ENCODE peak calls at places on chromosome 6, in nine cellular contexts. One of them, this sample, is unnamed.

GRCh38 chr6:100001915-100002388 is 7.9 kb upstream of the MCHR2 start:
- DNase-seq in MM.1S: peak
- DNase-seq in bronchial epithelial cell: peak
- DNase-seq in Calu3: peak
- DNase-seq in fibroblast of lung: peak
- DNase-seq in GM06990: no peak
- DNase-seq in BE2C: peak
- DNase-seq in uterus: peak
- DNase-seq in epithelial cell of esophagus: peak
- DNase-seq in this sample: peak

GRCh38 chr6:90538651-90539050 is 48.2 kb downstream of the MAP3K7 start:
- DNase-seq in uterus: no peak
- DNase-seq in GM06990: no peak
- DNase-seq in MM.1S: no peak
- DNase-seq in bronchial epithelial cell: no peak
- DNase-seq in epithelial cell of esophagus: no peak
- DNase-seq in Calu3: no peak
- DNase-seq in BE2C: no peak
- DNase-seq in fibroblast of lung: peak
- DNase-seq in this sample: no peak

GRCh38 chr6:132937466-132937906 is 123.1 kb downstream of the RPS12 start:
- DNase-seq in bronchial epithelial cell: peak
- DNase-seq in epithelial cell of esophagus: peak
- DNase-seq in uterus: no peak
- DNase-seq in GM06990: no peak
- DNase-seq in BE2C: peak
- DNase-seq in fibroblast of lung: peak
- DNase-seq in MM.1S: peak
- DNase-seq in Calu3: peak
- DNase-seq in this sample: peak

GRCh38 chr6:63066053-63066704 is 145.1 kb upstream of the FKBP1C start:
- DNase-seq in Calu3: no peak
- DNase-seq in GM06990: no peak
- DNase-seq in BE2C: no peak
- DNase-seq in fibroblast of lung: no peak
- DNase-seq in uterus: no peak
- DNase-seq in bronchial epithelial cell: peak
- DNase-seq in MM.1S: peak
- DNase-seq in epithelial cell of esophagus: peak
- DNase-seq in this sample: peak

GRCh38 chr6:19988555-19988954 is 151.4 kb downstream of the ID4 start:
- DNase-seq in Calu3: peak
- DNase-seq in uterus: no peak
- DNase-seq in MM.1S: peak
- DNase-seq in fibroblast of lung: peak
- DNase-seq in BE2C: no peak
- DNase-seq in bronchial epithelial cell: peak
- DNase-seq in epithelial cell of esophagus: peak
- DNase-seq in GM06990: no peak
- DNase-seq in this sample: no peak

GRCh38 chr6:92906385-92906784 is 513.0 kb downstream of the EPHA7 start:
- DNase-seq in uterus: no peak
- DNase-seq in fibroblast of lung: no peak
- DNase-seq in Calu3: no peak
- DNase-seq in bronchial epithelial cell: no peak
- DNase-seq in MM.1S: no peak
- DNase-seq in epithelial cell of esophagus: no peak
- DNase-seq in GM06990: no peak
- DNase-seq in BE2C: no peak
- DNase-seq in this sample: no peak

GRCh38 chr6:108113557-108114519 is 39.3 kb upstream of the OSTM1 start:
- DNase-seq in fibroblast of lung: peak
- DNase-seq in Calu3: peak
- DNase-seq in BE2C: peak
- DNase-seq in uterus: peak
- DNase-seq in GM06990: peak
- DNase-seq in bronchial epithelial cell: peak
- DNase-seq in MM.1S: peak
- DNase-seq in epithelial cell of esophagus: peak
- DNase-seq in this sample: peak

GRCh38 chr6:53544050-53544499 is 826 bp downstream of the GCLC start:
- DNase-seq in fibroblast of lung: no peak
- DNase-seq in Calu3: no peak
- DNase-seq in uterus: no peak
- DNase-seq in MM.1S: peak
- DNase-seq in BE2C: no peak
- DNase-seq in GM06990: no peak
- DNase-seq in epithelial cell of esophagus: peak
- DNase-seq in bronchial epithelial cell: no peak
- DNase-seq in this sample: peak

GRCh38 chr6:2237001-2237400 is 8.4 kb downstream of the GMDS start:
- DNase-seq in epithelial cell of esophagus: peak
- DNase-seq in fibroblast of lung: peak
- DNase-seq in BE2C: no peak
- DNase-seq in MM.1S: no peak
- DNase-seq in uterus: no peak
- DNase-seq in bronchial epithelial cell: peak
- DNase-seq in Calu3: no peak
- DNase-seq in GM06990: no peak
- DNase-seq in this sample: no peak

GRCh38 chr6:108714774-108715414 is 133.3 kb upstream of the ARMC2 start:
- DNase-seq in BE2C: no peak
- DNase-seq in fibroblast of lung: peak
- DNase-seq in MM.1S: no peak
- DNase-seq in Calu3: no peak
- DNase-seq in GM06990: no peak
- DNase-seq in uterus: no peak
- DNase-seq in bronchial epithelial cell: no peak
- DNase-seq in epithelial cell of esophagus: no peak
- DNase-seq in this sample: no peak

GRCh38 chr6:152164957-152165356 is 357.5 kb downstream of the ESR1 start:
- DNase-seq in epithelial cell of esophagus: no peak
- DNase-seq in MM.1S: no peak
- DNase-seq in uterus: no peak
- DNase-seq in bronchial epithelial cell: no peak
- DNase-seq in Calu3: no peak
- DNase-seq in BE2C: no peak
- DNase-seq in fibroblast of lung: no peak
- DNase-seq in GM06990: no peak
- DNase-seq in this sample: no peak

GRCh38 chr6:83199865-83200230 is 6.7 kb downstream of the RWDD2A start:
- DNase-seq in Calu3: peak
- DNase-seq in MM.1S: no peak
- DNase-seq in GM06990: no peak
- DNase-seq in BE2C: no peak
- DNase-seq in bronchial epithelial cell: peak
- DNase-seq in uterus: no peak
- DNase-seq in fibroblast of lung: no peak
- DNase-seq in epithelial cell of esophagus: peak
- DNase-seq in this sample: no peak

GRCh38 chr6:25769983-25770382 is 15.4 kb downstream of the SLC17A4 start:
- DNase-seq in BE2C: no peak
- DNase-seq in fibroblast of lung: no peak
- DNase-seq in bronchial epithelial cell: peak
- DNase-seq in GM06990: no peak
- DNase-seq in Calu3: peak
- DNase-seq in uterus: no peak
- DNase-seq in MM.1S: no peak
- DNase-seq in epithelial cell of esophagus: peak
- DNase-seq in this sample: no peak

GRCh38 chr6:4170297-4170696 is 34.9 kb upstream of the ECI2 start:
- DNase-seq in BE2C: no peak
- DNase-seq in MM.1S: no peak
- DNase-seq in uterus: no peak
- DNase-seq in Calu3: no peak
- DNase-seq in epithelial cell of esophagus: no peak
- DNase-seq in GM06990: no peak
- DNase-seq in fibroblast of lung: no peak
- DNase-seq in bronchial epithelial cell: no peak
- DNase-seq in this sample: no peak

GRCh38 chr6:164478426-164478825 is 831.0 kb downstream of the C6orf118 start:
- DNase-seq in fibroblast of lung: no peak
- DNase-seq in BE2C: no peak
- DNase-seq in GM06990: no peak
- DNase-seq in epithelial cell of esophagus: no peak
- DNase-seq in uterus: no peak
- DNase-seq in MM.1S: no peak
- DNase-seq in Calu3: no peak
- DNase-seq in bronchial epithelial cell: no peak
- DNase-seq in this sample: no peak

GRCh38 chr6:7721654-7722053 is 4.2 kb upstream of the BMP6 start:
- DNase-seq in uterus: no peak
- DNase-seq in MM.1S: peak
- DNase-seq in epithelial cell of esophagus: peak
- DNase-seq in fibroblast of lung: peak
- DNase-seq in bronchial epithelial cell: peak
- DNase-seq in GM06990: no peak
- DNase-seq in Calu3: no peak
- DNase-seq in BE2C: no peak
- DNase-seq in this sample: peak
- TF ChIP-seq CTCF in uterus: no peak
- TF ChIP-seq CTCF in MM.1S: peak
- TF ChIP-seq CTCF in epithelial cell of esophagus: peak
- TF ChIP-seq CTCF in fibroblast of lung: peak
- TF ChIP-seq CTCF in bronchial epithelial cell: no peak
- TF ChIP-seq CTCF in GM06990: peak
- TF ChIP-seq CTCF in Calu3: no peak
- TF ChIP-seq CTCF in BE2C: peak
- TF ChIP-seq CTCF in this sample: peak

DNA sequence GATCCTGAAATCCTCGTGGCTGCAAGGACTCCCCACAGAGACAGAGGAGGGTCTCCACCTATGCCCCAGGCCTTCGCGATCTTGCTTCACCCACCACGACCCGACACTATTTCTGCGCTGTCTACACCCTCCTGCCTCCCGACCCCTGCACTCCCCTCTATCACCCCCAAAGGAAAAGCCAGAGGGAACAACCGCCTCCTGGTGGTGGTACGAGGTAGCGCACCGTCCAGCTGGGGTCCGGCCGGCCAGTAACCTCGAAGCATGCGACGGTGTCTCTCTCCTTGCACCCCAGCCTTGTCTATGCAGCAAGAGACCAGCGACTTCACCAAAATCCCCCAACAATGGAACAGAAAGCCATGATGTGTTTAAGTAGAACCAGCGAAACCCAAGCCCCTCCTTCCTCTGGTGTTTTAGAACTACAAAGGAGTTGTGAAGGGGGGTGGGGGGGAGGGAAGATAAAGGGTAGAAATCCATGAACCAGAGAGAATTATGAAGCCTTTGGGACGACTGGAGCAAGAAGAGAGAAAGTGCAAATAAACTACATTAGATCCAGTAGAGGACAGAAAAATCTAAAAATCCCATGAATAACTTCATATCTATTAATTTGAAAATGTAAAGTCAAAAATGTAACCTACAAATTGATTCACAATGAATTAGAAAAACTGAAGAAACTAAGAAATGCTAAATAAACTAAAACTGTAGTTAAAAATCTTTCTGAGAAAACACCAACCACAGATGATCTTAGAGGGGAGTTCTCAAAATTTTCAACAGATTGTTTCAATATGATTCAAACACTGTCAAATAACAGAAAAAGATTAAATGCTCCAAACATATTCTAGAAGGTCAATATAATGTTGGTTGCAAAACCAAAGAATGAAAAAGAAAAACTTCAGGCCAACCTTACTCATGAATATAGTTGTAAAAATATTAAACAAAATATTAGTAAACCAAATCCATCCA is 168.0 kb downstream of the CDK19 start:
- DNase-seq in Calu3: no peak
- DNase-seq in MM.1S: no peak
- DNase-seq in GM06990: peak
- DNase-seq in uterus: no peak
- DNase-seq in bronchial epithelial cell: no peak
- DNase-seq in epithelial cell of esophagus: no peak
- DNase-seq in fibroblast of lung: no peak
- DNase-seq in BE2C: no peak
- DNase-seq in this sample: no peak
- TF ChIP-seq CTCF in Calu3: peak
- TF ChIP-seq CTCF in MM.1S: peak
- TF ChIP-seq CTCF in GM06990: peak
- TF ChIP-seq CTCF in uterus: no peak
- TF ChIP-seq CTCF in bronchial epithelial cell: peak
- TF ChIP-seq CTCF in epithelial cell of esophagus: peak
- TF ChIP-seq CTCF in fibroblast of lung: peak
- TF ChIP-seq CTCF in BE2C: peak
- TF ChIP-seq CTCF in this sample: no peak

GRCh38 chr6:57221191-57221935 is 744 bp downstream of the RAB23 start:
- DNase-seq in bronchial epithelial cell: peak
- DNase-seq in GM06990: peak
- DNase-seq in Calu3: peak
- DNase-seq in BE2C: peak
- DNase-seq in uterus: peak
- DNase-seq in fibroblast of lung: peak
- DNase-seq in epithelial cell of esophagus: peak
- DNase-seq in MM.1S: peak
- DNase-seq in this sample: peak
- TF ChIP-seq CTCF in bronchial epithelial cell: peak
- TF ChIP-seq CTCF in GM06990: peak
- TF ChIP-seq CTCF in Calu3: peak
- TF ChIP-seq CTCF in BE2C: peak
- TF ChIP-seq CTCF in uterus: peak
- TF ChIP-seq CTCF in fibroblast of lung: peak
- TF ChIP-seq CTCF in epithelial cell of esophagus: peak
- TF ChIP-seq CTCF in MM.1S: peak
- TF ChIP-seq CTCF in this sample: no peak

GRCh38 chr6:29355603-29356002 is 13.1 kb downstream of the OR5V1 start:
- DNase-seq in BE2C: no peak
- DNase-seq in MM.1S: no peak
- DNase-seq in GM06990: no peak
- DNase-seq in epithelial cell of esophagus: no peak
- DNase-seq in bronchial epithelial cell: no peak
- DNase-seq in uterus: no peak
- DNase-seq in fibroblast of lung: no peak
- DNase-seq in Calu3: no peak
- DNase-seq in this sample: no peak
- TF ChIP-seq CTCF in BE2C: no peak
- TF ChIP-seq CTCF in MM.1S: no peak
- TF ChIP-seq CTCF in GM06990: peak
- TF ChIP-seq CTCF in epithelial cell of esophagus: no peak
- TF ChIP-seq CTCF in bronchial epithelial cell: no peak
- TF ChIP-seq CTCF in uterus: no peak
- TF ChIP-seq CTCF in fibroblast of lung: no peak
- TF ChIP-seq CTCF in Calu3: no peak
- TF ChIP-seq CTCF in this sample: no peak

DNA sequence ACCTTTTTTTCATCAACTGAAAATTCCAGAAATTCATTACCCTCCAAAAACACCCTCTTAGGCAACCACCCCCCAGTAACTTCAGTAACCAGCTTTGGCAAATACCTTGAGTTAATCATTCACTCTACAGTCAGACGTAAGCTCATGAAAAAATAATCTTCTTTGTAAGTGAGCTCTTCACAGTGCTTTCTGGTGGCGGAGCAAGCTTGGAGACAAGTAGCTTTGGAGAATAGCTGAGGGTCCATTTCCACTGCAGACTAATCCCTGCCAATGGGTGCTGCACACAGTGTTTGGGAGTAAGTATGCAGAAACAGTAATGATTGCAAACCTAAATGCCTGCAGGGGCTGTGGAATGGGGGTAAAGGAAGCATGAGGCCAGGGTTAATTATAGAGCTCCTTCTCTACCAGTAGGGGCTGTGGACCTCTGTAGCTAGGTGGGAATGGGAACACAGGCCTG is 56.8 kb upstream of the HINT3 start:
- DNase-seq in GM06990: no peak
- DNase-seq in BE2C: no peak
- DNase-seq in uterus: no peak
- DNase-seq in Calu3: peak
- DNase-seq in MM.1S: no peak
- DNase-seq in bronchial epithelial cell: no peak
- DNase-seq in fibroblast of lung: no peak
- DNase-seq in epithelial cell of esophagus: no peak
- DNase-seq in this sample: no peak
- TF ChIP-seq CTCF in GM06990: no peak
- TF ChIP-seq CTCF in BE2C: peak
- TF ChIP-seq CTCF in uterus: no peak
- TF ChIP-seq CTCF in Calu3: no peak
- TF ChIP-seq CTCF in MM.1S: no peak
- TF ChIP-seq CTCF in bronchial epithelial cell: no peak
- TF ChIP-seq CTCF in fibroblast of lung: no peak
- TF ChIP-seq CTCF in epithelial cell of esophagus: no peak
- TF ChIP-seq CTCF in this sample: no peak

This sample was measured in GM20000.